ENCODE peak calls at places on chromosomes 1 and 21, in five cellular contexts. One of them, this sample, is unnamed. For H3K27me3 and H3K4me1, the result is how much of the 10 kb centered on the place peaks cover.

GRCh38 chr1:200699871-200700270 is 30.2 kb upstream of the DDX59 start:
- DNase-seq in MM.1S: peak
- DNase-seq in PC-3: no peak
- DNase-seq in neural progenitor cell: no peak
- DNase-seq in GM23248: no peak
- DNase-seq in this sample: peak

GRCh38 chr1:216665381-216665780 is 57.8 kb downstream of the ESRRG start:
- DNase-seq in MM.1S: no peak
- DNase-seq in PC-3: no peak
- DNase-seq in neural progenitor cell: no peak
- DNase-seq in GM23248: peak
- DNase-seq in this sample: peak

GRCh38 chr1:231039161-231040018 is 664 bp downstream of the FAM89A start:
- DNase-seq in MM.1S: peak
- DNase-seq in PC-3: peak
- DNase-seq in neural progenitor cell: peak
- DNase-seq in GM23248: peak
- DNase-seq in this sample: peak

GRCh38 chr1:9324246-9325096 is 31.8 kb downstream of the SPSB1 start:
- DNase-seq in MM.1S: no peak
- DNase-seq in PC-3: no peak
- DNase-seq in neural progenitor cell: no peak
- DNase-seq in GM23248: no peak
- DNase-seq in this sample: no peak

GRCh38 chr1:98355656-98356384 is 305.7 kb upstream of the SNX7 start:
- DNase-seq in MM.1S: no peak
- DNase-seq in PC-3: peak
- DNase-seq in neural progenitor cell: no peak
- DNase-seq in GM23248: peak
- DNase-seq in this sample: peak

GRCh38 chr1:174874337-174875053 is 125.3 kb upstream of the CACYBP start:
- DNase-seq in MM.1S: peak
- DNase-seq in PC-3: no peak
- DNase-seq in neural progenitor cell: peak
- DNase-seq in GM23248: no peak
- DNase-seq in this sample: peak

GRCh38 chr1:10339815-10340214 is 59.0 kb upstream of the PGD start:
- DNase-seq in MM.1S: no peak
- DNase-seq in PC-3: peak
- DNase-seq in neural progenitor cell: peak
- DNase-seq in GM23248: peak
- DNase-seq in this sample: peak

GRCh38 chr1:74508449-74508848 is 4.0 kb downstream of the LRRC53 start:
- DNase-seq in MM.1S: no peak
- DNase-seq in PC-3: no peak
- DNase-seq in neural progenitor cell: peak
- DNase-seq in GM23248: no peak
- DNase-seq in this sample: no peak

GRCh38 chr1:234725177-234726132 is 115.5 kb upstream of the IRF2BP2 start:
- DNase-seq in MM.1S: no peak
- DNase-seq in PC-3: peak
- DNase-seq in neural progenitor cell: no peak
- DNase-seq in GM23248: peak
- DNase-seq in this sample: no peak

GRCh38 chr1:90944006-90944405 is 77.8 kb downstream of the ZNF644 start:
- DNase-seq in MM.1S: no peak
- DNase-seq in PC-3: no peak
- DNase-seq in neural progenitor cell: no peak
- DNase-seq in GM23248: no peak
- DNase-seq in this sample: no peak

GRCh38 chr1:215583185-215583692 is 16.1 kb downstream of the KCTD3 start:
- DNase-seq in MM.1S: no peak
- DNase-seq in PC-3: peak
- DNase-seq in neural progenitor cell: no peak
- DNase-seq in GM23248: no peak
- DNase-seq in this sample: peak

GRCh38 chr1:8951246-8951645 is 5.6 kb downstream of the CA6 start:
- DNase-seq in MM.1S: no peak
- DNase-seq in PC-3: no peak
- DNase-seq in neural progenitor cell: peak
- DNase-seq in GM23248: no peak
- DNase-seq in this sample: no peak

GRCh38 chr1:176989023-176989422 is 175.5 kb downstream of the ASTN1 start:
- DNase-seq in MM.1S: no peak
- DNase-seq in PC-3: peak
- DNase-seq in neural progenitor cell: no peak
- DNase-seq in GM23248: peak
- DNase-seq in this sample: no peak

GRCh38 chr1:174074757-174075156 is 52.6 kb upstream of the RC3H1 start:
- DNase-seq in MM.1S: peak
- DNase-seq in PC-3: peak
- DNase-seq in neural progenitor cell: no peak
- DNase-seq in GM23248: peak
- DNase-seq in this sample: peak

GRCh38 chr1:183148599-183148998 is 37.5 kb upstream of the LAMC2 start:
- DNase-seq in MM.1S: no peak
- DNase-seq in PC-3: no peak
- DNase-seq in neural progenitor cell: no peak
- DNase-seq in GM23248: peak
- DNase-seq in this sample: peak

GRCh38 chr21:14095021-14095420 is 115.7 kb downstream of the LIPI start:
- DNase-seq in MM.1S: no peak
- DNase-seq in PC-3: no peak
- DNase-seq in neural progenitor cell: peak
- DNase-seq in GM23248: no peak
- DNase-seq in this sample: no peak

GRCh38 chr1:16978589-16979474 is 1.6 kb downstream of the MFAP2 start:
- DNase-seq in MM.1S: no peak
- DNase-seq in PC-3: no peak
- DNase-seq in neural progenitor cell: peak
- DNase-seq in GM23248: peak
- DNase-seq in this sample: peak

GRCh38 chr1:181204530-181204929 is 116.0 kb downstream of the IER5 start:
- DNase-seq in MM.1S: no peak
- DNase-seq in PC-3: no peak
- DNase-seq in neural progenitor cell: no peak
- DNase-seq in GM23248: no peak
- DNase-seq in this sample: no peak

GRCh38 chr1:42533101-42533863 is 70.2 kb downstream of the CCDC30 start:
- DNase-seq in MM.1S: no peak
- DNase-seq in PC-3: no peak
- DNase-seq in neural progenitor cell: no peak
- DNase-seq in GM23248: no peak
- DNase-seq in this sample: no peak

GRCh38 chr1:218463194-218464156 is 118.3 kb downstream of the TGFB2 start:
- DNase-seq in MM.1S: peak
- DNase-seq in PC-3: peak
- DNase-seq in neural progenitor cell: peak
- DNase-seq in GM23248: peak
- DNase-seq in this sample: peak

GRCh38 chr1:42365118-42365517 is 15.5 kb upstream of the RIMKLA start:
- DNase-seq in MM.1S: no peak
- DNase-seq in PC-3: no peak
- DNase-seq in neural progenitor cell: no peak
- DNase-seq in GM23248: no peak
- DNase-seq in this sample: no peak

GRCh38 chr1:19656780-19657475 is 7.7 kb upstream of the HTR6 start:
- DNase-seq in MM.1S: no peak
- DNase-seq in PC-3: no peak
- DNase-seq in neural progenitor cell: no peak
- DNase-seq in GM23248: peak
- DNase-seq in this sample: no peak

GRCh38 chr1:204651843-204652421 is 33.6 kb downstream of the LRRN2 start:
- DNase-seq in MM.1S: no peak
- DNase-seq in PC-3: no peak
- DNase-seq in neural progenitor cell: peak
- DNase-seq in GM23248: no peak
- DNase-seq in this sample: no peak

GRCh38 chr1:36154765-36155559 is 998 bp upstream of the MAP7D1 start:
- DNase-seq in MM.1S: no peak
- DNase-seq in PC-3: no peak
- DNase-seq in neural progenitor cell: peak
- DNase-seq in GM23248: peak
- DNase-seq in this sample: peak

GRCh38 chr1:47235822-47236221 is 3.8 kb upstream of the TAL1 start:
- DNase-seq in MM.1S: no peak
- DNase-seq in PC-3: no peak
- DNase-seq in neural progenitor cell: no peak
- DNase-seq in GM23248: no peak
- DNase-seq in this sample: no peak
- H3K27me3 ChIP-seq in MM.1S: under half
- H3K27me3 ChIP-seq in PC-3: under half
- H3K27me3 ChIP-seq in neural progenitor cell: half or more
- H3K27me3 ChIP-seq in GM23248: under half
- H3K27me3 ChIP-seq in this sample: half or more

GRCh38 chr1:64186138-64186897 is 17.1 kb upstream of the UBE2U start:
- DNase-seq in MM.1S: no peak
- DNase-seq in PC-3: no peak
- DNase-seq in neural progenitor cell: no peak
- DNase-seq in GM23248: no peak
- DNase-seq in this sample: no peak

GRCh38 chr1:64183380-64183984 is 19.9 kb upstream of the UBE2U start:
- DNase-seq in MM.1S: no peak
- DNase-seq in PC-3: peak
- DNase-seq in neural progenitor cell: no peak
- DNase-seq in GM23248: no peak
- DNase-seq in this sample: no peak

GRCh38 chr1:64183985-64184440 is 19.4 kb upstream of the UBE2U start:
- DNase-seq in MM.1S: no peak
- DNase-seq in PC-3: peak
- DNase-seq in neural progenitor cell: no peak
- DNase-seq in GM23248: peak
- DNase-seq in this sample: no peak

GRCh38 chr1:64186898-64187280 is 16.5 kb upstream of the UBE2U start:
- DNase-seq in MM.1S: no peak
- DNase-seq in PC-3: no peak
- DNase-seq in neural progenitor cell: no peak
- DNase-seq in GM23248: no peak
- DNase-seq in this sample: no peak

DNA sequence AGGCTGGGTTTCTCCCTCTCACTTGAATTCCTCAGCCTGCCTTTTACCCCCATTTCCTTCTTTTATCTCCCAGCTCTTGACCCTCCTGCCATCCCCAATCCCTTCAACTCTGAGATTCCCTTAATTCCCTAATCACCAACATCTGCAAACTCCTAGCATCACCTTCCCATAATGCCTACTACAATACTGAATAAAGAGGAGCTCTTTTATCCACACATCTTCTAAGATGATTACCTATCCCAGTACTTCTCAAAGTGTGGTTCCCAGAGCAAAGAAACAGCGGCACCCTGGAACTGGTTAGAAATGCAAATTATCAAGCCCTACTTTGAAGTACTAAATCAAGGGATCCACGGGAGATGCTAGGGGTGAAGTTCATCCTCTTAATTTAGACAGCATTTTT is 21.2 kb upstream of the UBE2U start:
- DNase-seq in MM.1S: no peak
- DNase-seq in PC-3: no peak
- DNase-seq in neural progenitor cell: no peak
- DNase-seq in GM23248: no peak
- DNase-seq in this sample: no peak
- TF ChIP-seq EZH2phosphoT487 in MM.1S: no peak
- TF ChIP-seq EZH2phosphoT487 in PC-3: no peak
- TF ChIP-seq EZH2phosphoT487 in neural progenitor cell: no peak
- TF ChIP-seq EZH2phosphoT487 in GM23248: no peak
- TF ChIP-seq EZH2phosphoT487 in this sample: no peak

GRCh38 chr1:64887689-64888217 is 78.6 kb downstream of the JAK1 start:
- DNase-seq in MM.1S: no peak
- DNase-seq in PC-3: no peak
- DNase-seq in neural progenitor cell: no peak
- DNase-seq in GM23248: no peak
- DNase-seq in this sample: no peak

GRCh38 chr1:64891440-64891815 is 74.9 kb downstream of the JAK1 start:
- DNase-seq in MM.1S: no peak
- DNase-seq in PC-3: no peak
- DNase-seq in neural progenitor cell: no peak
- DNase-seq in GM23248: peak
- DNase-seq in this sample: no peak

GRCh38 chr1:64892576-64893573 is 73.5 kb downstream of the JAK1 start:
- DNase-seq in MM.1S: no peak
- DNase-seq in PC-3: no peak
- DNase-seq in neural progenitor cell: peak
- DNase-seq in GM23248: peak
- DNase-seq in this sample: no peak

GRCh38 chr1:64893921-64894320 is 72.4 kb downstream of the JAK1 start:
- DNase-seq in MM.1S: no peak
- DNase-seq in PC-3: no peak
- DNase-seq in neural progenitor cell: no peak
- DNase-seq in GM23248: no peak
- DNase-seq in this sample: no peak

DNA sequence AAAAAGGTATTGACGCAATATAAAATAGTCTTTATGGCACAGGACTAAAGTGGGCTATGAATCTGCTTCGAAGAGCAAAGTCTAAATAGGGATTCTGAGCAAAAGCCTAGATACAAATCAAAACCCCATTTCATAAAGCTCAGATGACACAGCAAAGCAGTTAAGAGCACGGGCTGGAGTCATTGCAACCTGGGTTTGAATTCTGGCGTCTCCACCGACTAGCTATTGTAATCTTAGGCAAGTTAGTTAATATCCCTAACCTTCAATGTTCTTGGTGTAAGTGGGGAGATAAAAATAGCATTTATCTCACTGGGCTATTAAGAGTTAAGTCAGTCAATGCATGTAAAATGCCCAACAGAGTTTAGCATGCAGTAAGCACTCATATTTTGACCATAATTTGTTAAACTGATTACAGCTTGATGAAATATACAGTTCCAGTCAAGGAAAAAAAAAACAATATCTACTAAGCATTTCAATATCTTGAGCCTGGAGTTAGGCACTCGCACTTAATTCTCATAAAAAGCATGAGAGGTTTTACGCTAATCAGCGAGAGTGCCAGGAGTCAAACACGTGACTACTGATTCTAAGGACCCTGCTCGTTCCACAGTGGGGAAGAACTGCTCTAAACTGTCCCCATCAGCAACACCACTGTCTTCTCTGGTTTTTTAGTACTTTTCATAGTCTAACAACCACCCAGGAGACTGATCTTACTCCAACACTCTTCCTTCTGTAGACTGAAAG is 75.5 kb downstream of the JAK1 start:
- DNase-seq in MM.1S: no peak
- DNase-seq in PC-3: no peak
- DNase-seq in neural progenitor cell: no peak
- DNase-seq in GM23248: no peak
- DNase-seq in this sample: no peak
- H3K4me1 ChIP-seq in MM.1S: under half
- H3K4me1 ChIP-seq in PC-3: under half
- H3K4me1 ChIP-seq in neural progenitor cell: under half
- H3K4me1 ChIP-seq in GM23248: under half
- H3K4me1 ChIP-seq in this sample: under half

GRCh38 chr1:22257286-22258275 is 114.7 kb upstream of the WNT4 start:
- DNase-seq in MM.1S: no peak
- DNase-seq in PC-3: peak
- DNase-seq in neural progenitor cell: no peak
- DNase-seq in GM23248: no peak
- DNase-seq in this sample: peak
- H3K27me3 ChIP-seq in MM.1S: half or more
- H3K27me3 ChIP-seq in PC-3: under half
- H3K27me3 ChIP-seq in neural progenitor cell: half or more
- H3K27me3 ChIP-seq in GM23248: under half
- H3K27me3 ChIP-seq in this sample: under half

This sample was measured in hepatocyte.